ENCODE peak calls at places on chromosomes 6 and 20, in four cellular contexts. C, T, Q and E are unnamed samples.

GRCh38 chr6:7050911-7051779 is 56.6 kb upstream of the RREB1 start:
- DNase-seq in Q (peak), C (peak), T (peak), E (no peak)

GRCh38 chr6:47476794-47477496 is 644 bp upstream of the CD2AP start:
- DNase-seq in Q (no peak), C (no peak), T (peak), E (no peak)

GRCh38 chr20:62147125-62147524 is 3.6 kb downstream of the SS18L1 start:
- DNase-seq in T (no peak), Q (no peak), C (no peak), E (no peak)

GRCh38 chr6:112770341-112770740 is 423.2 kb downstream of the RFPL4B start:
- DNase-seq in C (no peak), T (no peak), Q (no peak), E (peak)

GRCh38 chr6:108195209-108195608 is 29.4 kb downstream of the NR2E1 start:
- DNase-seq in Q (no peak), T (no peak), C (no peak), E (no peak)

GRCh38 chr20:384723-385122 is 4.2 kb downstream of the TRIB3 start:
- DNase-seq in C (no peak), Q (no peak), T (no peak), E (no peak)

GRCh38 chr6:47743744-47744143 is 38.1 kb upstream of the OPN5 start:
- DNase-seq in C (no peak), T (no peak), Q (no peak), E (no peak)

GRCh38 chr6:97674802-97675201 is 391.8 kb upstream of the MMS22L start:
- DNase-seq in Q (no peak), C (peak), T (no peak), E (no peak)

GRCh38 chr20:46491354-46491753 is 22.0 kb downstream of the ZNF334 start:
- DNase-seq in Q (no peak), T (no peak), C (no peak), E (no peak)

GRCh38 chr6:80608881-80609280 is 502.4 kb downstream of the BCKDHB start:
- DNase-seq in T (no peak), C (peak), Q (no peak), E (no peak)

GRCh38 chr6:14711704-14712397 is 534.0 kb upstream of the JARID2 start:
- DNase-seq in Q (no peak), T (no peak), C (no peak), E (no peak)

GRCh38 chr6:170068496-170068895 is 222.4 kb downstream of the DLL1 start:
- DNase-seq in T (no peak), C (no peak), Q (no peak), E (no peak)

GRCh38 chr6:16184129-16184528 is 54.3 kb upstream of the GMPR start:
- DNase-seq in Q (no peak), C (peak), T (peak), E (no peak)

GRCh38 chr6:148818939-148819575 is 72.2 kb downstream of the UST start:
- DNase-seq in T (no peak), Q (no peak), C (no peak), E (no peak)